ENCODE peak calls at places on chromosomes 1 and 21, in nine cellular contexts. E, K, H, R, A, V, Z, P and T are unnamed samples.
A peak's percentile ranks its signal among the peaks of the same experiment; 100 is the strongest.

GRCh38 chr21:36589352-36589971 is 109.5 kb upstream of the SIM2 start:
- DNase-seq in Z (no peak), H (peak; percentile 21), E (no peak), R (peak; percentile 37), K (peak; percentile 49), V (peak; percentile 5), P (peak; percentile 63), A (no peak), T (peak; percentile 84)

GRCh38 chr1:202143011-202143767 is 1.3 kb downstream of the ARL8A start:
- DNase-seq in A (no peak), E (no peak), R (no peak), H (no peak), Z (no peak), V (peak; percentile 42), P (no peak), K (no peak), T (peak; percentile 86)

GRCh38 chr1:205158048-205158616 is 36.4 kb upstream of the RBBP5 start:
- DNase-seq in K (no peak), R (no peak), V (no peak), A (no peak), P (no peak), Z (no peak), H (no peak), E (no peak), T (no peak)

GRCh38 chr21:38965241-38965640 is 159.5 kb downstream of the ETS2 start:
- DNase-seq in H (no peak), E (no peak), P (peak; percentile 44), A (no peak), V (no peak), Z (no peak), K (no peak), R (no peak), T (no peak)

GRCh38 chr1:235843458-235843857 is 23.2 kb downstream of the LYST start:
- DNase-seq in P (peak; percentile 59), H (no peak), V (peak; percentile 20), K (no peak), Z (no peak), E (no peak), A (no peak), R (peak; percentile 67), T (no peak)

GRCh38 chr21:41770901-41771624 is 4.2 kb upstream of the RIPK4 start:
- DNase-seq in A (no peak), H (no peak), E (no peak), V (no peak), Z (no peak), R (no peak), P (no peak), K (no peak), T (no peak)

GRCh38 chr1:2412773-2413494 is 570 bp upstream of the PEX10 start:
- DNase-seq in H (no peak), R (peak; percentile 49), A (no peak), Z (no peak), V (no peak), P (peak; percentile 48), E (no peak), K (no peak), T (peak; percentile 99)

GRCh38 chr1:153344718-153345025 is 4.0 kb downstream of the PGLYRP4 start:
- DNase-seq in V (no peak), E (no peak), A (no peak), P (no peak), R (no peak), Z (no peak), H (no peak), K (no peak), T (no peak)

GRCh38 chr1:157181258-157181657 is 43.1 kb upstream of the ETV3 start:
- DNase-seq in K (no peak), E (no peak), V (no peak), Z (no peak), P (no peak), H (no peak), A (no peak), R (no peak), T (no peak)

DNA sequence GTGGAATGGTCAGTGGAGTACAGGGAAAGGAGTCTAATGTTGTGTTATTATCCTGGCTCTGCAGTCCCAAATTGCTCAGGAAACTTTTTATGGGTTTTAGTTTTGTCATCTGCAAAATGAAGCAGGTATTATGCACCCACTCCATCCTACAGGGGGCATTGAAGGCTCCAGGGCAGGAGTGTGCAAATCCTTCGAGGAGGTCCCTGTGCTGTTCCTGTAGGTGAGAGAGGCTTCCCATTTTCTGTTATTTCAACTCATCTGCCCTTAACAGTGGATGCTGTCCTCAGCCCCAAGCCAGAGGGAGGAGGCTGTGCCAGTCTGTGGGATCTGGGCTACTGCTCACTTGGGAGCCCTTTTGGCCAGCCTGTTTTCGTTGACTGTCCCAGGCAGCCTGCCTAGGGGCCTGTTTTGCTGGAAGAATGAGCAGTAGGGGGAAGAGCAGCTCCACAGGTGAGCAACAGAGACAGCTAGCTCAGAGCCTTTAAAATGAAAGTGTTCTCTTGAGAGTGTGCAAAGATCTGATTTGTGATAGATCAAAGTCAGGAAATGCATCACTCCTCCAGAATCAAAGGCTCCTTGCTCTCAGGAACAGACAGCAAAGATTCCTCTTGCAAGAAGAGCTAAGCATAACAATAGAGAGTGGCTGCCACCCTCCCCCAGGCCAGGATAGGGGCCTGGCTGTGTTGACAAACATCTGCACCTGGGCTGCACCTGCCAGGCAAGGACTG is 317.6 kb upstream of the PROX1 start:
- DNase-seq in Z (no peak), A (no peak), P (no peak), R (no peak), K (peak; percentile 96), V (no peak), H (no peak), E (no peak), T (no peak)
- TF ChIP-seq CTCF in Z (no peak), A (no peak), P (no peak), R (no peak), K (peak; percentile 44), V (no peak), H (no peak), E (no peak), T (no peak)

DNA sequence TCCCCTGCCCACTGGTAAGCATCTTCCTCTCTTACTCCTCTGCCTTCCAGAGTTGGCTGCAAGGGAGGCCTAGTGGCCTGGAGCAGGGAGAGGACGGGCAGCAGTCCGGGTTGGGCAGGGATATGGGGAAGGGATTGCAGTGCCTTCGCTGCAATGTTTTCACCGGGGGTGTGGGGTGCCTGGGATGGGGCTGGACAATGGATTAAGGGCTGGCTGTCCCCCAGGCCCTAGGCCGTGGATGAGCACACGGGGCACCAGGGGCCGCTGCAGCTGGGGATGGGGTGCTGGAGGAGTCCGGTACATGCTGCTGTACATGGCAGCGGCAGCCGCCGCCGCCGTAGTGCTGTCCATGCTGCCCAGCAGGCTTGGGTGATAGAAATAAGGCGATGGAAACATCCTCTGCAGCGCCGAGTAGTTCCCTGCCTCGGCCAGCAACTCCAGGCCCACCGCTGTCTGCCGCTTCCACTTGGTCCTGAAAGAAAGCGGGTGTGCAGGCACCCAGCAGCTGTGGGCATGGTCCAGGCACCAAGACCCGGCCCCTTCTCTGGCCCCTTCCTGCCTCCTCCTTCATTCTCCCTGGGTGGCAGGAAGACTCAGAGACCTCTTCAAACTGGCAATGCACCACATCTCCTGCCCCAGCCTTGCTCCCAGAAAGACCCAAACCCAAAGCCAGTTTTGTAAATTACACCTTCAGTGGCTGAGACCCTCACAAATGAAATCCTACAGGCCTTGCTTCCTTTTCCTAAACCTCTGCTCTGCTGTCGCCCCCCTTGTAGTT is 4.8 kb downstream of the BARHL2 start:
- DNase-seq in A (no peak), V (no peak), E (no peak), P (no peak), H (peak; percentile 35), K (peak; percentile 39), R (no peak), Z (no peak), T (peak; percentile 64)
- TF ChIP-seq CTCF in A (no peak), V (no peak), E (no peak), P (no peak), H (no peak), K (no peak), R (no peak), Z (no peak), T (no peak)

GRCh38 chr1:85245891-85246290 is 13.6 kb downstream of the C1orf52 start:
- DNase-seq in P (no peak), K (no peak), E (no peak), A (no peak), H (no peak), Z (no peak), V (no peak), R (no peak), T (peak; percentile 49)

GRCh38 chr1:85240659-85241058 is 18.8 kb downstream of the C1orf52 start:
- DNase-seq in R (peak; percentile 28), V (no peak), K (no peak), Z (no peak), P (peak; percentile 24), H (no peak), A (no peak), E (no peak), T (peak; percentile 17)

GRCh38 chr1:85244271-85245053 is 15.0 kb downstream of the C1orf52 start:
- DNase-seq in A (no peak), V (no peak), P (peak; percentile 88), H (no peak), K (no peak), Z (no peak), E (no peak), R (peak; percentile 52), T (peak; percentile 19)

GRCh38 chr1:85245456-85245855 is 14.0 kb downstream of the C1orf52 start:
- DNase-seq in V (no peak), H (no peak), K (no peak), R (peak; percentile 11), E (no peak), Z (no peak), A (no peak), P (peak; percentile 55), T (no peak)

DNA sequence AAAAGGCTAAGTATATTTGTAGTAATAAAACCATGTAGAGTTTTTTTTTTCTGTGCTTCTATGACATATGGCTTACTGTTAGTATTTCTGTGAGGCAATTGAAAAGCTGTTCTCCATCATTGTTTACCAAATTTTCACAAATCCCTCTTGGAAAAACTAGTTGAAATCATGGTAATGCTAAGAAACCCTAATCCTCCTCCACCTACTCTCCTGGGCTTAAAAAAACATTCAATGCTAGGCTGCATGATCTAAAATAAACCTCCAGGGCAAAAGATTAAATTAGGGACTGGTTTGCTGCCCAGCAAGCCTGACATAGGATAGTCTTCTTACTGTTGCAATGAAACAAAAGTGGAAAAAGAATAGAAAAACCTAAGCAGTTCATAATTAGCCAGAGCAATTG is 16.1 kb downstream of the C1orf52 start:
- DNase-seq in R (no peak), Z (no peak), K (no peak), H (no peak), E (no peak), A (no peak), V (no peak), P (no peak), T (peak; percentile 30)
- TF ChIP-seq CTCF in R (no peak), Z (no peak), K (no peak), H (no peak), E (no peak), A (no peak), V (no peak), P (no peak), T (no peak)

DNA sequence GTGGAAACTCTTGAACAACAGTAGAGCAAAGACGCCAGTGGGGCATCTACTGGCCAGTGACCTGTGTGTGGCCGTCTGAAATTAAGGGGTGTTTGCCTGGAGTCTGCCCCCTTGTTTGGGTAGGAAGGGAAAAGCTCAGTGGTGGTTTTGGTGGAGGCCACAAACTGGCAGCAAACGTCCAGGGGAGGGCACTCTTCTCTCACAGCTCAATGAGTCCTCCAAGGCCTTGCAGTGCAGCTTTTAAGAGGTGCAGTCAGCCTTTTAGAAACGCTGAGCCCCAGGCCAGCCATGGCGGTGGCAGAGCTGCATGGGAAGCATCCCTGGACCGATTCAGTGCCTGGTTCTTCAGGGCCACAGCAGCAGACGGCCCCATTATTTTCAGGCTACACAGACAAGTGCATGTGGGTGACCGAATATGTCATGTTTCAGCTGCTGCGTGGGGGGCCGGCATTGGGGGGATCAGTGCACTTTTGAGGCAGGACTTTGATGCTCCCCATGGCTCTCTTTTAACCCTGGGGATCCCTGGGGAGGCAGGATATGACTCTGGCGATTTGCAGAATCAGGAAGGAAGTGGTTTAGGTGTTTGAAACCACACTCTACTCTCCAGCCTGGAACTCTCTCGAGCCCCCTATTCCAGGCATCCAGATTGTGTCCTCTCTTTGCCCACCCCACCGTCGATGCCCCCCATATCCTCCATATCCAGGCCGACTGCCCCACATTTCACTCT is 414.0 kb downstream of the PRDM2 start:
- DNase-seq in E (no peak), V (peak; percentile 46), Z (peak; percentile 80), K (peak; percentile 88), R (peak; percentile 16), A (peak; percentile 47), H (peak; percentile 62), P (peak; percentile 58), T (peak; percentile 89)
- TF ChIP-seq CTCF in E (peak; percentile 26), V (no peak), Z (peak; percentile 76), K (peak; percentile 88), R (peak; percentile 15), A (peak; percentile 73), H (peak; percentile 18), P (peak; percentile 78), T (peak; percentile 77)